ENCODE peak calls at places on chromosome 7, in five cellular contexts. P is neural progenitor cell, W is chondrocyte, O is upper lobe of left lung, B is left ventricle myocardium inferior. F is an unnamed sample.

GRCh38 chr7:132685301-132685700 is 109.0 kb upstream of the PLXNA4 start:
- DNase-seq in P (no peak), B (no peak), O (no peak), W (no peak), F (no peak)

GRCh38 chr7:96303105-96303685 is 18.7 kb downstream of the SLC25A13 start:
- DNase-seq in B (no peak), W (no peak), O (no peak), P (no peak), F (no peak)

GRCh38 chr7:68238204-68238805 is 1241.7 kb downstream of the TYW1 start:
- DNase-seq in O (no peak), W (no peak), P (no peak), B (no peak), F (no peak)

GRCh38 chr7:33733865-33734650 is 171.3 kb upstream of the BMPER start:
- DNase-seq in B (no peak), W (no peak), O (peak), P (no peak), F (no peak)

GRCh38 chr7:75054744-75055527 is 18.7 kb downstream of the RCC1L start:
- DNase-seq in W (no peak), O (peak), B (peak), P (no peak), F (no peak)

GRCh38 chr7:108291791-108292440 is 161.8 kb upstream of the LAMB4 start:
- DNase-seq in W (no peak), B (no peak), P (peak), O (no peak), F (no peak)

GRCh38 chr7:11343818-11344413 is 370.2 kb downstream of the PHF14 start:
- DNase-seq in O (no peak), W (no peak), P (peak), B (no peak), F (no peak)

GRCh38 chr7:26500749-26501352 is 209.2 kb downstream of the SNX10 start:
- DNase-seq in W (no peak), O (no peak), B (no peak), P (peak), F (no peak)

GRCh38 chr7:70679666-70680065 is 452.3 kb upstream of the GALNT17 start:
- DNase-seq in O (no peak), W (no peak), B (no peak), P (no peak), F (no peak)

GRCh38 chr7:51255536-51256243 is 60.9 kb downstream of the COBL start:
- DNase-seq in B (no peak), P (peak), W (no peak), O (no peak), F (no peak)

GRCh38 chr7:112238852-112239610 is 32.5 kb downstream of the ZNF277 start:
- DNase-seq in B (no peak), O (no peak), P (no peak), W (no peak), F (no peak)

GRCh38 chr7:19114591-19114855 is 2.9 kb downstream of the TWIST1 start:
- DNase-seq in B (no peak), O (no peak), W (no peak), P (no peak), F (no peak)

GRCh38 chr7:81031243-81031642 is 112.4 kb upstream of the SEMA3C start:
- DNase-seq in P (no peak), W (no peak), B (no peak), O (no peak), F (no peak)

GRCh38 chr7:17031903-17032551 is 150.2 kb upstream of the AGR3 start:
- DNase-seq in O (no peak), W (no peak), B (no peak), P (no peak), F (no peak)

GRCh38 chr7:98619450-98620321 is 2.6 kb downstream of the NPTX2 start:
- DNase-seq in O (peak), P (peak), B (peak), W (no peak), F (no peak)
- TF ChIP-seq CTCF in O (no peak), P (peak), B (no peak), W (no peak), F (no peak)

DNA sequence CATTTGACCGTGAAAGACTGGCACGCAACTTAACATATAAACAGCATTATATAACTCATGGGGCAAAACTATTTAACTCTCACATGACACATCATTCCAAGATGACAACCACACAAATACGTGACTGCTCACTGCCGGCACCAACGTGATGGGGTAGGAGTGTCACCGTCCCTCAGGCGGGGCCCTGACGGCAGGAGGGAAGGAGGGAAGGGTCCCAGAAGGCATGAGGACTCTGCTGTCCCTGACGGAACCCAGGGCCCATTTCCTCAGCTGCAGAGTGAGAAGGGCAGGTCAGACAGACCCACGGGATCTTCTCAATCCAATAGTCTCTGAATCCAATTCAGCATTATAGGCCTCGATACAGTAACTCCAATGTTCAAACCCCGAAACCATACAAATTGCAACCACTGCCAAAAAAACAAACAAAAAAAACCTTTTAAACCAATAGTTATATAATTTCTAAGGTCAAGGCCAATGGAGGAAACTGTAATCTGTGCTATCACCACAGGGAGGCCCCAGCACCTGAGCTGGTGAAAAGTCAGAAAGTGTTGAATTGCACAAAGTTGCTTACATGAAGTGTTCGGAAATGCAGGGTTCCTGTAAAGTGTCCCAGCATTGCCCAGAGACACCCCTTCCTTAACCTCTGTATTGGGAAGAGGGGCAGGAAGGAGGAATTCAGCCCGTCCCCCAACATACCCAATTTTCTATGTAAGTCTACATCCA is 137.4 kb downstream of the TNS3 start:
- DNase-seq in P (no peak), W (no peak), O (no peak), B (no peak), F (no peak)
- TF ChIP-seq CTCF in P (no peak), W (peak), O (peak), B (peak), F (no peak)

GRCh38 chr7:114986181-114986800 is 64.4 kb downstream of the MDFIC start:
- DNase-seq in B (no peak), O (no peak), W (no peak), P (peak), F (no peak)
- TF ChIP-seq CTCF in B (no peak), O (no peak), W (no peak), P (peak), F (no peak)

DNA sequence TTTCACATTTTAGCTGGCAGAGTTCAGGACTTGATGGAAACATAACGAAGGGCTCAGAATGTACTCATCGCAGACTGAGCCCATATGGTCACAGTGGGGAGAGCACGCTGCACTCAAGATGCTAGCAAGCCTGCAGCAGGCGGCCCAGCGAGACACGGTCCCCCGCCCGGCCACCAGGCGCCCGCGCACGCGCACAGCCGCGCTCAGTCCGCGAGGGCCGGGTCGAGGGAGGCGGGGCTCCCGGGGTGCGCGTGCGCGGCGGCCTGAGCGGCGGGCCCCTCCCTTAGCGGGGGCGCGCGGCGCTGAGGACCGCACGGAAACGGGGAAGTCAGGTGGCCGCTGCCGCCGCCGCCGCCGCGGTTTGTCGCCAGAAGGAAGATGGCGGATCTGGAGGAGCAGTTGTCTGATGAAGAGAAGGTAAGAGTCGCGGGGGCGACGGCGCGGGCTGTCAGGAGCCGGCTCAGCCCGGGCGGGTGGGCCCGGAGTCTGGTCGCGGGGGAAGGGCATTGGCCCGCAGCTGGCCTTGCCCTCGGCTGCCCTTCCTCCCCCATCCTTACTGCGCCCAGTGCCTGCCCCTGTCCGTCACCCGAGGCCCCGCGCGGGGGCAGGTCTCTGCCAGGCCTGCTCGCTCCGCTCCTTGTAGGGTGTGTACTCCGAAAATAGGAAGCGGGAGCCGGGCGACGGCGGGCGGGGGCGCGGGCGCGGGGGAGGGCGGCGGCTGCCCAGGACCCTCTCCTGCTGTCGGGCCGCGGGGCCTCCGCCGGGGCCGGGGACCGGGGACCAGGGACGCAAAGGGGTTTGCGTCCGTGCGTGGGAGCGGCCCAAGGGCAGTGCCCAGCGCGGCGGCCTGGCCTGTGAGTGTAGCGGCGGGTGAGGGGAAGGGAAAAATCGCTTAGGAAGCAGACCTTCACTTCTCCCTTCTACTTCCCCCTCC is at the start of gene CAPZA2:
- DNase-seq in B (peak), O (peak), P (peak), W (peak), F (peak)
- TF ChIP-seq CTCF in B (peak), O (peak), P (peak), W (peak), F (peak)

DNA sequence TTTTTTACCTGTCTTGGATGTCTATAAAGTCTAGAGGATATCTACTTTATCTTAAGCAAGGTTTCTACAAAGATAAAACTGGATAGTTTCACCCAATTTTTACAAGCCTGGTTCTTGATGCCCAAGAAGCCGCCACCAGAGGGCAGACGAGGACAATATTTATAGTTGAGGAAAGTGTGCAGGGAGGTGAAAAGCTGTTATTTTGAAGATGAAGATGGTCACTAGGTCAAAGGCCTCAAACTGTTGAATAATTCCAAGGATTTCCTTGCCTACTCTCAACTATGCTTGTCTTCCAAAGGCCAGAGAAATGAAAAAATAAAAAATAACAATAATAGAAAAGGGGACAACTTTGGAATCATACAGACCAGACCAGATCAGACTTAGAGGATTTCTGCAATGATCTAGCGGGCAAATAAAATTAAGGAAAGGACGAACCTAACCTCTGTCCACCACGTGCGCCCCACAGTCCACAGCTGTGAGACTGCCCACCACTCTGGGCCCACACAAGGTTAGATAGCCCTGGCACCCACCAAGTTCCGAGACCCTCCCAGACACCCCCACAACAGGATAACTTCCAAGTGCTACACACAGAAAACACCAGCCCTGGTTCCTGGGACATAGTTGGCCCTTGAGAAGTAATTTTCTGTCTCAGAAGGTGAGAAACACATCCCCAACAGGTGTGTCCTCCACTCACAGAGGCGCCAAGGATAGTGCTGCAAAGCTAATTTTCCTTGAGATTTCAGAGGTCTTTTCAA is 2.8 kb downstream of the PKD1L1 start:
- DNase-seq in W (no peak), O (peak), P (peak), B (peak), F (peak)
- TF ChIP-seq CTCF in W (peak), O (peak), P (peak), B (peak), F (peak)

GRCh38 chr7:2555121-2556052 is at the start of gene BRAT1:
- DNase-seq in B (peak), W (peak), O (peak), P (peak), F (peak)
- TF ChIP-seq CTCF in B (peak), W (peak), O (peak), P (peak), F (peak)

DNA sequence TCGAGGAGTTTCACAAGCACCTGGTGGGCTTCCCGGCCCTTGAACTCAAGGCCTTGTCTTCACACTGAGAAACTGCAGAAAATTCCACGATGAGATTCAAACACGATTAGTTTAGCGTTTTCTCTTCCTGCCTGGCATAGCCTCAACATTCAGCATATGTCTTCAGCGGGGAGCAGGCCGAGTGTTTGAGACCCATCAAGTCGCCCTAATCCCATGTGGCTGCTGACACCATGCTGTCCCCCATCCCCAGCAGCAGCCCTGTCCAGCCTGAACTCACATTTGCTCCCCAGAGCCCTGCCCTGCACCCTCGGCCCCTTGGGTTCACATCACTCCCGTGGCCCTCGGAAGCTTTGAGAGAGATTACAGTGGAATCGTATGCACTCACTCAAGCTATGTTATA is 35.3 kb upstream of the RBM33 start:
- DNase-seq in P (no peak), O (no peak), B (no peak), W (no peak), F (no peak)
- TF ChIP-seq CTCF in P (no peak), O (no peak), B (no peak), W (no peak), F (no peak)